ENCODE peak calls at places on chromosomes 6 and 20, in seven cellular contexts. One of them, this sample, is unnamed.

GRCh38 chr20:40797425-40797824 is 108.4 kb upstream of the MAFB start:
- DNase-seq in GM12878: no peak
- DNase-seq in HepG2: peak
- DNase-seq in SK-N-SH: no peak
- DNase-seq in GM12892: no peak
- DNase-seq in H1: no peak
- DNase-seq in K562: peak
- DNase-seq in this sample: no peak

GRCh38 chr6:14265049-14266021 is 147.8 kb downstream of the CD83 start:
- DNase-seq in GM12878: no peak
- DNase-seq in HepG2: no peak
- DNase-seq in SK-N-SH: no peak
- DNase-seq in GM12892: no peak
- DNase-seq in H1: peak
- DNase-seq in K562: no peak
- DNase-seq in this sample: no peak

GRCh38 chr6:113401231-113401630 is 455.9 kb upstream of the MARCKS start:
- DNase-seq in GM12878: no peak
- DNase-seq in HepG2: no peak
- DNase-seq in SK-N-SH: no peak
- DNase-seq in GM12892: no peak
- DNase-seq in H1: no peak
- DNase-seq in K562: no peak
- DNase-seq in this sample: no peak

GRCh38 chr6:6920114-6920983 is 187.4 kb upstream of the RREB1 start:
- DNase-seq in GM12878: no peak
- DNase-seq in HepG2: no peak
- DNase-seq in SK-N-SH: no peak
- DNase-seq in GM12892: no peak
- DNase-seq in H1: no peak
- DNase-seq in K562: no peak
- DNase-seq in this sample: no peak

GRCh38 chr6:158848441-158848840 is 29.3 kb upstream of the EZR start:
- DNase-seq in GM12878: no peak
- DNase-seq in HepG2: no peak
- DNase-seq in SK-N-SH: no peak
- DNase-seq in GM12892: no peak
- DNase-seq in H1: no peak
- DNase-seq in K562: no peak
- DNase-seq in this sample: no peak

GRCh38 chr6:65059568-65059967 is 647.5 kb downstream of the EYS start:
- DNase-seq in GM12878: no peak
- DNase-seq in HepG2: no peak
- DNase-seq in SK-N-SH: no peak
- DNase-seq in GM12892: no peak
- DNase-seq in H1: no peak
- DNase-seq in K562: no peak
- DNase-seq in this sample: no peak

GRCh38 chr6:151291145-151292055 is 51.6 kb downstream of the AKAP12 start:
- DNase-seq in GM12878: no peak
- DNase-seq in HepG2: no peak
- DNase-seq in SK-N-SH: peak
- DNase-seq in GM12892: no peak
- DNase-seq in H1: no peak
- DNase-seq in K562: no peak
- DNase-seq in this sample: no peak

GRCh38 chr6:7138921-7139358 is 31.2 kb downstream of the RREB1 start:
- DNase-seq in GM12878: no peak
- DNase-seq in HepG2: peak
- DNase-seq in SK-N-SH: no peak
- DNase-seq in GM12892: no peak
- DNase-seq in H1: no peak
- DNase-seq in K562: peak
- DNase-seq in this sample: no peak

GRCh38 chr6:152301021-152301805 is 335.9 kb downstream of the SYNE1 start:
- DNase-seq in GM12878: no peak
- DNase-seq in HepG2: peak
- DNase-seq in SK-N-SH: no peak
- DNase-seq in GM12892: no peak
- DNase-seq in H1: no peak
- DNase-seq in K562: no peak
- DNase-seq in this sample: no peak

GRCh38 chr6:156924241-156924640 is 147.1 kb downstream of the ARID1B start:
- DNase-seq in GM12878: no peak
- DNase-seq in HepG2: no peak
- DNase-seq in SK-N-SH: no peak
- DNase-seq in GM12892: no peak
- DNase-seq in H1: no peak
- DNase-seq in K562: no peak
- DNase-seq in this sample: no peak

GRCh38 chr6:156925718-156926607 is 148.8 kb downstream of the ARID1B start:
- DNase-seq in GM12878: no peak
- DNase-seq in HepG2: no peak
- DNase-seq in SK-N-SH: no peak
- DNase-seq in GM12892: no peak
- DNase-seq in H1: no peak
- DNase-seq in K562: no peak
- DNase-seq in this sample: no peak

GRCh38 chr6:156931283-156931682 is 154.1 kb downstream of the ARID1B start:
- DNase-seq in GM12878: no peak
- DNase-seq in HepG2: no peak
- DNase-seq in SK-N-SH: no peak
- DNase-seq in GM12892: no peak
- DNase-seq in H1: no peak
- DNase-seq in K562: no peak
- DNase-seq in this sample: no peak

GRCh38 chr6:156928972-156929371 is 151.8 kb downstream of the ARID1B start:
- DNase-seq in GM12878: no peak
- DNase-seq in HepG2: no peak
- DNase-seq in SK-N-SH: no peak
- DNase-seq in GM12892: no peak
- DNase-seq in H1: no peak
- DNase-seq in K562: no peak
- DNase-seq in this sample: no peak

DNA sequence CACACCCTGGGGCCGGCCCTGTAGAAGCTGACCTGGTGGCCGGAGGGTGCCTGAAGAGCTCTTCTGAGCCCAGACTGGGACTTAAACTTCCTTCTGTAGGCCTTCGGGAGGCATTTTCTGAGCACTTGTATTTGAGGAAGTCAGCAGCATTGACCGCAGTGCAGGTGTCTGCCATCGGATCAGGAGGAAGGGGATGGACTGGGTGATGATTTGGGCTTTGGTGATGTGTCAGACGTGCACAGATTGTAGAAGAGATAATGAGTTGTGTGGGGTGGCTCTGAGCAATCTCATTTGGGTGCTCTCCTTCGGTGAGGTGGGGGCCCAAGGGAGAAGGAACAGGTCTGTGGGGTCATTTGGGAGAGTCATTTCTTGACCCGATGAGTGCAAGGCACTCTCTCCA is 150.9 kb downstream of the ARID1B start:
- DNase-seq in GM12878: no peak
- DNase-seq in HepG2: no peak
- DNase-seq in SK-N-SH: no peak
- DNase-seq in GM12892: no peak
- DNase-seq in H1: no peak
- DNase-seq in K562: no peak
- DNase-seq in this sample: no peak
- TF ChIP-seq POLR2AphosphoS5 in GM12878: no peak
- TF ChIP-seq POLR2AphosphoS5 in HepG2: no peak
- TF ChIP-seq POLR2AphosphoS5 in SK-N-SH: no peak
- TF ChIP-seq POLR2AphosphoS5 in GM12892: no peak
- TF ChIP-seq POLR2AphosphoS5 in H1: no peak
- TF ChIP-seq POLR2AphosphoS5 in K562: no peak
- TF ChIP-seq POLR2AphosphoS5 in this sample: no peak

GRCh38 chr6:73722318-73723060 is 26.5 kb downstream of the CD109 start:
- DNase-seq in GM12878: peak
- DNase-seq in HepG2: no peak
- DNase-seq in SK-N-SH: no peak
- DNase-seq in GM12892: no peak
- DNase-seq in H1: no peak
- DNase-seq in K562: no peak
- DNase-seq in this sample: no peak

GRCh38 chr6:73719041-73719440 is 23.0 kb downstream of the CD109 start:
- DNase-seq in GM12878: no peak
- DNase-seq in HepG2: no peak
- DNase-seq in SK-N-SH: no peak
- DNase-seq in GM12892: no peak
- DNase-seq in H1: no peak
- DNase-seq in K562: no peak
- DNase-seq in this sample: no peak

GRCh38 chr6:73727114-73727513 is 31.1 kb downstream of the CD109 start:
- DNase-seq in GM12878: no peak
- DNase-seq in HepG2: no peak
- DNase-seq in SK-N-SH: no peak
- DNase-seq in GM12892: no peak
- DNase-seq in H1: no peak
- DNase-seq in K562: no peak
- DNase-seq in this sample: no peak

GRCh38 chr6:73728548-73729205 is 32.7 kb downstream of the CD109 start:
- DNase-seq in GM12878: peak
- DNase-seq in HepG2: no peak
- DNase-seq in SK-N-SH: no peak
- DNase-seq in GM12892: no peak
- DNase-seq in H1: no peak
- DNase-seq in K562: no peak
- DNase-seq in this sample: no peak

GRCh38 chr6:73724389-73724788 is 28.4 kb downstream of the CD109 start:
- DNase-seq in GM12878: no peak
- DNase-seq in HepG2: no peak
- DNase-seq in SK-N-SH: no peak
- DNase-seq in GM12892: no peak
- DNase-seq in H1: no peak
- DNase-seq in K562: no peak
- DNase-seq in this sample: no peak
- TF ChIP-seq TAF1 in GM12878: no peak
- TF ChIP-seq TAF1 in HepG2: no peak
- TF ChIP-seq TAF1 in SK-N-SH: no peak
- TF ChIP-seq TAF1 in GM12892: no peak
- TF ChIP-seq TAF1 in H1: no peak
- TF ChIP-seq TAF1 in K562: no peak
- TF ChIP-seq TAF1 in this sample: no peak

GRCh38 chr20:3734111-3734843 is 1.8 kb downstream of the HSPA12B start:
- DNase-seq in GM12878: no peak
- DNase-seq in HepG2: no peak
- DNase-seq in SK-N-SH: no peak
- DNase-seq in GM12892: no peak
- DNase-seq in H1: no peak
- DNase-seq in K562: no peak
- DNase-seq in this sample: no peak
- TF ChIP-seq POLR2AphosphoS5 in GM12878: no peak
- TF ChIP-seq POLR2AphosphoS5 in HepG2: no peak
- TF ChIP-seq POLR2AphosphoS5 in SK-N-SH: no peak
- TF ChIP-seq POLR2AphosphoS5 in GM12892: no peak
- TF ChIP-seq POLR2AphosphoS5 in H1: no peak
- TF ChIP-seq POLR2AphosphoS5 in K562: no peak
- TF ChIP-seq POLR2AphosphoS5 in this sample: no peak

DNA sequence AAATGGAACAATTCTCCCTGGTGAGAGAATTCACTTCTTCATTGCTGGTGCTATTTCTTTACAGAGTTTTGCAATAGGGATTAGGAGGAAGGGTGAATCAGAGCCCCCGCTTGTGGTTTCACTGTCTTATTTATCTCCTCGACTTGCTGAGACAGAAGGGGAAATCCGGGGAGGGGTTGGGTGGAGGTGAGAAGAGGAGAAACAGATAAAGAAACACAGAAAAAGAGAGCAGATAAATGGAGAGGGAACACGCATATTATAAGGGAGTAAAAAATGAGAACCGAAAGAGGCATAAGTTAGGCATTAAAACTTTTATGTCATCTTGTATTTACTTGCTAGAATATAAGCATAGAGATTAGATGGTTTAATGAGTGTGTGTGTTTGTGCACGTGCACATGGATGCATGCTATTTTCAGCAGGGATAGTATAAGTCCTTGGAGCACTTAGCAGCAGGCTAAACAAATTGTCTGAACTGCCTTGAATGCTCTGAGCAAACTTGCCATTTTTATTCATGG is 105.0 kb downstream of the OLIG3 start:
- DNase-seq in GM12878: peak
- DNase-seq in HepG2: no peak
- DNase-seq in SK-N-SH: no peak
- DNase-seq in GM12892: no peak
- DNase-seq in H1: no peak
- DNase-seq in K562: peak
- DNase-seq in this sample: no peak
- TF ChIP-seq TAF1 in GM12878: no peak
- TF ChIP-seq TAF1 in HepG2: no peak
- TF ChIP-seq TAF1 in SK-N-SH: no peak
- TF ChIP-seq TAF1 in GM12892: no peak
- TF ChIP-seq TAF1 in H1: no peak
- TF ChIP-seq TAF1 in K562: no peak
- TF ChIP-seq TAF1 in this sample: no peak

GRCh38 chr20:4519530-4519929 is 202.2 kb upstream of the PRND start:
- DNase-seq in GM12878: no peak
- DNase-seq in HepG2: no peak
- DNase-seq in SK-N-SH: peak
- DNase-seq in GM12892: peak
- DNase-seq in H1: peak
- DNase-seq in K562: peak
- DNase-seq in this sample: peak
- TF ChIP-seq POLR2AphosphoS5 in GM12878: no peak
- TF ChIP-seq POLR2AphosphoS5 in HepG2: no peak
- TF ChIP-seq POLR2AphosphoS5 in SK-N-SH: no peak
- TF ChIP-seq POLR2AphosphoS5 in GM12892: no peak
- TF ChIP-seq POLR2AphosphoS5 in H1: no peak
- TF ChIP-seq POLR2AphosphoS5 in K562: no peak
- TF ChIP-seq POLR2AphosphoS5 in this sample: no peak

DNA sequence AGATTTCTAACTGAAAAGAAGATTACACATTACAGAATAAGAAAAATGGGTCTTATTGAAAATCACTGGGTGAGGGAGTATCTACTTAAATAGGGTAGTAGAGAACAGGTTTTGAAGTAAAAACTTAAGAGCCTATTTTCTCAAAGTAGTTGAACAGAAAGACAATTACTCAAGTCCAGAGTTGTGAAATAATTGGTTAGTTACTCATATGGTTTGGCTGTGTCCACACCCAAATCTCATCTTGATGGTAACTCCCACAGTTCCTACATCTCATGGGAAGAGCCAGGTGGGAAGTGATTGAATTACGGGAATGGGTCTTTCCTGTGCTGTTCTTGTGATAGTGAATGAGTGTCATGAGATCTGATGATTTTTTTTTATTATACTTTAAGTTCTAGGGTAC is 1035.3 kb upstream of the GJE1 start:
- DNase-seq in GM12878: no peak
- DNase-seq in HepG2: no peak
- DNase-seq in SK-N-SH: no peak
- DNase-seq in GM12892: no peak
- DNase-seq in H1: no peak
- DNase-seq in K562: no peak
- DNase-seq in this sample: no peak
- TF ChIP-seq TAF1 in GM12878: no peak
- TF ChIP-seq TAF1 in HepG2: no peak
- TF ChIP-seq TAF1 in SK-N-SH: no peak
- TF ChIP-seq TAF1 in GM12892: no peak
- TF ChIP-seq TAF1 in H1: no peak
- TF ChIP-seq TAF1 in K562: no peak
- TF ChIP-seq TAF1 in this sample: no peak